ENCODE peak calls at places on chromosome 13, in seven cellular contexts. O, L, H, M, N, X and K are unnamed samples.

GRCh38 chr13:111051656-111052232 is 63.4 kb upstream of the ARHGEF7 start:
- DNase-seq in O (no peak), H (no peak), X (no peak), L (no peak), N (no peak), M (no peak), K (no peak)

GRCh38 chr13:26475176-26476110 is 82.0 kb upstream of the WASF3 start:
- DNase-seq in O (no peak), M (no peak), H (no peak), N (no peak), X (no peak), L (no peak), K (no peak)

GRCh38 chr13:110128546-110128945 is 178.4 kb downstream of the COL4A1 start:
- DNase-seq in N (no peak), H (no peak), L (no peak), M (no peak), O (no peak), X (no peak), K (no peak)

GRCh38 chr13:112648101-112648500 is 41.7 kb upstream of the ATP11A start:
- DNase-seq in L (no peak), M (no peak), O (no peak), H (no peak), N (no peak), X (no peak), K (no peak)

GRCh38 chr13:77028202-77028601 is 1.2 kb upstream of the FBXL3 start:
- DNase-seq in X (no peak), O (no peak), M (no peak), L (no peak), N (no peak), H (no peak), K (no peak)

GRCh38 chr13:101579291-101579802 is 126.9 kb downstream of the ITGBL1 start:
- DNase-seq in H (no peak), L (no peak), X (no peak), M (no peak), O (no peak), N (no peak), K (no peak)

GRCh38 chr13:36981156-36981743 is 17.9 kb downstream of the ALG5 start:
- DNase-seq in H (no peak), N (no peak), M (no peak), L (no peak), O (no peak), X (no peak), K (no peak)

GRCh38 chr13:77516342-77516789 is 19.1 kb upstream of the SCEL start:
- DNase-seq in X (no peak), O (no peak), M (no peak), H (no peak), L (no peak), N (no peak), K (no peak)

GRCh38 chr13:114142640-114143490 is 10.4 kb upstream of the RASA3 start:
- DNase-seq in O (peak), H (no peak), M (no peak), L (no peak), N (no peak), X (peak), K (peak)

GRCh38 chr13:76656056-76656455 is 230.1 kb downstream of the KCTD12 start:
- DNase-seq in M (no peak), X (no peak), L (no peak), H (no peak), N (no peak), O (no peak), K (no peak)

GRCh38 chr13:66344770-66345367 is 885.3 kb downstream of the PCDH9 start:
- DNase-seq in X (no peak), M (no peak), L (no peak), H (no peak), O (no peak), N (peak), K (no peak)

GRCh38 chr13:105196052-105196451 is 1339.4 kb downstream of the EFNB2 start:
- DNase-seq in L (peak), H (no peak), M (no peak), N (no peak), X (no peak), O (no peak), K (no peak)

GRCh38 chr13:113897966-113898365 is 34.1 kb upstream of the GAS6 start:
- DNase-seq in M (no peak), O (no peak), N (no peak), X (no peak), L (no peak), H (no peak), K (no peak)

DNA sequence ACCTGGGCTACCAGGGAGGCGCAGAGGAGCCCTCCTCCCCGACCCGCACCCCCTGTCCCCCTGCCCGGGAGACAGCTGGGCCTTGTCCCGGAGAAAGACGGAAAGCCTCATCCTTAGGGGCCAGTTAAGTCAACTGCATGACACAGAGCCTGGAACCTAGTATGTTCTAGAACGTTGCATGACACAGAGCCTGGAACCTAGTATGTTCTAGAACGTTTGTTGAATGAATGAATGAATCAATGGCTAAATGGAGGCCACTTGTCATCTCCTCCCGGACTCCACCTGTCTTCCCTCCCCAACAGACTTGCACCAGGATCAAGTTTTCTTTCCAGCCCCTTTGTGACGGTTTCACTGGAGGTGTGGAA is 706 bp downstream of the SERP2 start:
- DNase-seq in M (no peak), H (no peak), L (no peak), N (peak), O (no peak), X (no peak), K (no peak)
- H3K4me3 ChIP-seq in M (peak), H (peak), L (no peak), N (no peak), O (peak), X (no peak), K (peak)

GRCh38 chr13:93418398-93418797 is 191.8 kb downstream of the GPC6 start:
- DNase-seq in O (no peak), L (no peak), M (no peak), N (no peak), X (no peak), H (no peak), K (no peak)
- H3K4me3 ChIP-seq in O (no peak), L (no peak), M (no peak), N (no peak), X (no peak), H (no peak), K (no peak)

DNA sequence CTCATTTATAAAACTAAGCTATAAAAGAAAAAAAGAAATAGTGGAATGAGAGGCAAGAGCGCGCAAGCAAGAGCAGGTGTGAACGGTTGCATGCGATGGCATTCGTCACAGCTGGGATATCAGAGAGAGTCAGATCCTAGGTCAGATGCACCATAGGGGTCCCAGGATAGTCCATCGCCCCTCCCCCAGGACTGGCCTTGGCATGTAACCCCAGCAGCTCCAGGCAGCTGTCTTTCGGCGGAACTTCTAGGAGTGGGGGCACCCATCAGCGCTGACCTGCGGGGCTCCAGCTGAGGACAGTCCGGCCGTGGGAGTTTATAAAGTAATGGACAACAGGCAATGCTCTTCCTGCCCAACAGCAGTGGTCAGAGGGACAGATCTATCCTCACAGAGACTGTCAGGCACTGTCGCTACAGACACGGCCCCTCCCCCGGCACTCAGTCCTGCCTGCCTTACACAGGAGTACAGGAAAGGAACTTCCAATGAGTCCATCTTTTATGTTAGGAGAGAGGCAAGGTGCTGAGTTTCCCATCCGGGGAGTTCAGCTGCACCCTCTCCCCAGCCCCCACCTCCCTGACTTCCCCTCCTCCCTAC is 1.4 kb downstream of the SIAH3 start:
- DNase-seq in H (no peak), M (no peak), O (no peak), N (no peak), L (no peak), X (no peak), K (no peak)
- H3K4me3 ChIP-seq in H (no peak), M (peak), O (peak), N (no peak), L (no peak), X (no peak), K (no peak)

GRCh38 chr13:33205224-33205623 is 80.3 kb downstream of the STARD13 start:
- DNase-seq in M (no peak), X (no peak), H (no peak), O (no peak), N (no peak), L (no peak), K (no peak)
- H3K4me3 ChIP-seq in M (peak), X (no peak), H (peak), O (no peak), N (no peak), L (no peak), K (no peak)

GRCh38 chr13:39266426-39266825 is 228.2 kb downstream of the NHLRC3 start:
- DNase-seq in N (no peak), M (no peak), L (peak), O (no peak), X (no peak), H (no peak), K (no peak)
- H3K4me3 ChIP-seq in N (no peak), M (no peak), L (no peak), O (no peak), X (no peak), H (no peak), K (no peak)

DNA sequence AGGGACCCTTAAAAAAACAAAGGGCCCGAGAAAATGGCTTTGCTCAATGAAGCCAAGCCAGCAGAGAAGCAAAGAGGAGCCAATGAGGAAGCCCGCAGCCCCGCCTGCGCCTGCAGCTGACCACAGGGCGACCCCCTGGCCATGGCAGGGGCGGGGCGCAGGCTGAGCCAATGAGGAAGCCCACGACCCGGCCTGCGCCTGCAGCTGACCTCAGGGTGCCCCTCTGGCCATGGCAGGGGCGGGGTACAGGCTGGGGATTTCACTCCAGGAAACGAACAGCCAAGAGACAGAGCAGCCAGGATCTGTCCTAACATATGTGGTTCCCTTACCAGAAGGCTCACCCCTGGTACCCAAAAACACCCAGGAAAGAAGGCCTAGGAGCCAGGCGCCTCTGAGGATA is 101.4 kb downstream of the STK24 start:
- DNase-seq in X (no peak), H (no peak), L (no peak), N (peak), M (no peak), O (no peak), K (no peak)
- H3K4me3 ChIP-seq in X (no peak), H (no peak), L (no peak), N (no peak), M (no peak), O (no peak), K (no peak)

GRCh38 chr13:73200432-73200831 is 141.6 kb downstream of the KLF5 start:
- DNase-seq in M (no peak), N (no peak), L (no peak), X (no peak), O (no peak), H (no peak), K (peak)

GRCh38 chr13:73198888-73199497 is 140.2 kb downstream of the KLF5 start:
- DNase-seq in H (no peak), M (no peak), N (no peak), O (no peak), L (peak), X (no peak), K (no peak)

GRCh38 chr13:73204916-73205315 is 146.1 kb downstream of the KLF5 start:
- DNase-seq in N (no peak), O (no peak), H (no peak), M (no peak), L (no peak), X (no peak), K (no peak)

DNA sequence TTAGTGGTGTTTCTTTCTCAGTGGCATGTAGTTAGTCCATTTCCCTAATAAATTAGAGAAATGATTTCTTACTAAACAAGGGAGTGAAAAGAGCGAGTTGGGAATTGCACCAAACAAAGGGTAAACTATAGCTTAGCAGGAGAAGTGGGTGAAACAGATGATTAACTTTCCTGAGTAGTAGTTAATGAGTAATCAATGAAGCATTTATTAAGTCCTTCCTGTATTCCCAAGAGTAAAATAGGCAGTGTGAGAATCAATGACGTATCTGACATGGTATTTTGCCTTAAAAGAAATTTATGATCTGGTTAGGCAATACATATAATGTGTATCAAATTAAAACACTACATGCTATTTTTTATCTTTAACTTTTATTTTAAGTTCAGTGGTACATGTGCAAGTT is 142.8 kb downstream of the KLF5 start:
- DNase-seq in N (no peak), X (no peak), H (no peak), M (no peak), O (no peak), L (no peak), K (no peak)
- H3K4me3 ChIP-seq in N (no peak), X (no peak), H (no peak), M (no peak), O (no peak), L (no peak), K (no peak)

GRCh38 chr13:100573121-100573520 is 15.5 kb downstream of the GGACT start:
- DNase-seq in H (peak), O (no peak), N (peak), L (peak), M (peak), X (no peak), K (peak)
- H3K4me3 ChIP-seq in H (no peak), O (no peak), N (no peak), L (no peak), M (no peak), X (no peak), K (no peak)